ENCODE peak calls at places on chromosomes 7 and 10, in nine cellular contexts. X is brain microvascular endothelial cell; E is spleen; K is tibial artery; I is pancreas; Y is cardiac muscle cell; N is fibroblast of lung; F is CD8-positive, alpha-beta T cell; B is dorsolateral prefrontal cortex. U is an unnamed sample.

GRCh38 chr7:153415632-153416031 is 636.6 kb upstream of the DPP6 start:
- DNase-seq in X (no peak), E (no peak), K (no peak), I (no peak), Y (no peak), N (no peak), F (no peak), B (no peak), U (no peak)

GRCh38 chr10:3777876-3778707 is 6.9 kb downstream of the KLF6 start:
- DNase-seq in X (no peak), E (no peak), K (no peak), I (no peak), Y (peak; percentile 25), N (no peak), F (no peak), B (no peak), U (no peak)

GRCh38 chr10:122419890-122420623 is 34.4 kb upstream of the ARMS2 start:
- DNase-seq in X (peak; percentile 22), E (no peak), K (no peak), I (no peak), Y (peak; percentile 81), N (peak; percentile 80), F (no peak), B (peak; percentile 42), U (no peak)

GRCh38 chr10:74419491-74420466 is 268.8 kb downstream of the ADK start:
- DNase-seq in X (peak; percentile 34), E (no peak), K (no peak), I (no peak), Y (peak; percentile 15), N (peak; percentile 16), F (peak; percentile 1), B (no peak), U (no peak)

GRCh38 chr7:75931676-75932075 is 16.7 kb downstream of the POR start:
- DNase-seq in X (no peak), E (no peak), K (no peak), I (no peak), Y (no peak), N (peak; percentile 13), F (no peak), B (no peak), U (no peak)

GRCh38 chr10:63376560-63377304 is 89.0 kb downstream of the JMJD1C start:
- DNase-seq in X (peak; percentile 43), E (no peak), K (no peak), I (no peak), Y (peak; percentile 80), N (peak; percentile 61), F (no peak), B (no peak), U (no peak)

GRCh38 chr7:154656618-154657017 is 346.3 kb downstream of the PAXIP1 start:
- DNase-seq in X (no peak), E (no peak), K (no peak), I (no peak), Y (no peak), N (no peak), F (no peak), B (no peak), U (no peak)

GRCh38 chr7:29019275-29019820 is 61.2 kb upstream of the TRIL start:
- DNase-seq in X (no peak), E (no peak), K (no peak), I (no peak), Y (peak; percentile 62), N (no peak), F (no peak), B (no peak), U (no peak)

GRCh38 chr10:123847686-123848432 is 43.7 kb downstream of the CPXM2 start:
- DNase-seq in X (no peak), E (no peak), K (no peak), I (no peak), Y (peak; percentile 26), N (no peak), F (no peak), B (no peak), U (no peak)

DNA sequence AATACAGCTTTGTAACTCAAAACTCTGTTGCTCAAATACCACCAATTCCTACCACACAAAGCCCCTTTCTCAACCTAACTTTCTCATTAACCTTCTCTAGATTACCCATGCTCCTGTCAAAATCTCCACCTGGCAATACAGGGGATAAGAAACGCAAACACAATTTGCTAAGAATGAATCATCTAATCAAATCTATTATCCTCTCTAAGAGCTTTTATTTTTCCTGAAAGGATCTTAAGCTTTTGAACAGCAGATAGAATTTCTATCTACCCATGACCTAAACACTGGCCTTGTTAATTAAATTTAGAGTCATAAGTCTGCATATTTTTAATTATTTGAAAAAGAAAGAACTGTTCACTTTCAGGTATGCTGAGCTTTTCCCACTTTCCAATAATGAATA is 98.3 kb downstream of the HBP1 start:
- DNase-seq in X (no peak), E (no peak), K (no peak), I (no peak), Y (no peak), N (no peak), F (no peak), B (no peak), U (no peak)
- TF ChIP-seq CTCF in X (no peak), E (no peak), K (no peak), I (no peak), Y (no peak), N (no peak), F (no peak), B (no peak), U (no peak)

DNA sequence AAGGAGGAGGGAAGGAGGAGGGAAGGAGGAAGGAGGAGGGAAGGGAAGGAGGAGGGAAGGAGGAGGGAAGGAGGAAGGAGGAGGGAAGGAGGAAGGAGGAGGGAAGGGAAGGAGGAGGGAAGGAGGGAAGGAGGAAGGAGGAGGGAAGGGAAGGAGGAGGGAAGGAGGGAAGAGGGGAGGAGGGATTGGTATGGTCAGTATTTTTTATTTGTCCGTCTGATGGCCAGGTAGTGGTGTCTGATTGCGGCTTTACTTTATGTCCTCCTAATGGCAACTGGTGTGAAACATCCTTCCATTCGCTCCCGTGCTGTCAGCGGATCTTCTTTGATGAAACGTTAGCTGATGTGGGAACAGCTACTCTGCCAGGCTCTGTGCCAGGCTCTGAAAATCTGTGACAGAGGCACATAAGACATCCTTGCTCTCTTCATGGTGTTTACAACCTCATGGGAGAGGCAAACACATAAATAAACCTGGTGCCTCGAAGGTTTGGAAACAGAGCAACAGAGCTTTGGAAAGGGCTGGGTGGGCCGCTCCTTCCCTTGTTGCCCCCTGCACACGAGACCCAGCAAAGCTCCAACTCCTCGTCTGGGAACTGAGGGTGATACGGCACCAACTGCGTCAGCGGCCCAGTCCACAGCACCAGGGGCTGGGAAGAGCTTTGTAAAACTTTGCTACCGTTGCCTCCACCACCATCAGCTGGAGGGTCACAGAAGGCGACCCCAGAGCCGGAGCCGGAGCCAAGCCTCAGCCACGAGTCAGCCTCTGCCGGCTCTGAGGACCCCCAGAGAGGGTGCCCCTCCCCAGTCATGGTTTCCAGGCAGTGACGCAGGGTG is 40.3 kb downstream of the PDGFA start:
- DNase-seq in X (no peak), E (peak; percentile 27), K (peak; percentile 3), I (no peak), Y (no peak), N (no peak), F (no peak), B (peak; percentile 32), U (peak; percentile 63)
- H3K4me3 ChIP-seq in X (no peak overlapping the region), E (no peak overlapping the region), K (no peak overlapping the region), I (no peak overlapping the region), Y (no peak overlapping the region), N (no peak overlapping the region), F (no peak overlapping the region), B (no peak overlapping the region), U (no peak overlapping the region)

GRCh38 chr7:100680589-100681271 is 7.2 kb downstream of the GNB2 start:
- DNase-seq in X (no peak), E (peak; percentile 81), K (no peak), I (no peak), Y (no peak), N (no peak), F (no peak), B (no peak), U (peak; percentile 67)

GRCh38 chr7:100678291-100678984 is 4.9 kb downstream of the GNB2 start:
- DNase-seq in X (no peak), E (peak; percentile 81), K (no peak), I (no peak), Y (no peak), N (no peak), F (no peak), B (no peak), U (no peak)

GRCh38 chr7:100677308-100678095 is 4.0 kb downstream of the GNB2 start:
- DNase-seq in X (no peak), E (peak; percentile 84), K (no peak), I (no peak), Y (no peak), N (no peak), F (no peak), B (no peak), U (peak; percentile 80)

GRCh38 chr7:100679927-100680588 is 6.5 kb downstream of the GNB2 start:
- DNase-seq in X (no peak), E (no peak), K (peak; percentile 85), I (no peak), Y (peak; percentile 30), N (no peak), F (no peak), B (no peak), U (no peak)

DNA sequence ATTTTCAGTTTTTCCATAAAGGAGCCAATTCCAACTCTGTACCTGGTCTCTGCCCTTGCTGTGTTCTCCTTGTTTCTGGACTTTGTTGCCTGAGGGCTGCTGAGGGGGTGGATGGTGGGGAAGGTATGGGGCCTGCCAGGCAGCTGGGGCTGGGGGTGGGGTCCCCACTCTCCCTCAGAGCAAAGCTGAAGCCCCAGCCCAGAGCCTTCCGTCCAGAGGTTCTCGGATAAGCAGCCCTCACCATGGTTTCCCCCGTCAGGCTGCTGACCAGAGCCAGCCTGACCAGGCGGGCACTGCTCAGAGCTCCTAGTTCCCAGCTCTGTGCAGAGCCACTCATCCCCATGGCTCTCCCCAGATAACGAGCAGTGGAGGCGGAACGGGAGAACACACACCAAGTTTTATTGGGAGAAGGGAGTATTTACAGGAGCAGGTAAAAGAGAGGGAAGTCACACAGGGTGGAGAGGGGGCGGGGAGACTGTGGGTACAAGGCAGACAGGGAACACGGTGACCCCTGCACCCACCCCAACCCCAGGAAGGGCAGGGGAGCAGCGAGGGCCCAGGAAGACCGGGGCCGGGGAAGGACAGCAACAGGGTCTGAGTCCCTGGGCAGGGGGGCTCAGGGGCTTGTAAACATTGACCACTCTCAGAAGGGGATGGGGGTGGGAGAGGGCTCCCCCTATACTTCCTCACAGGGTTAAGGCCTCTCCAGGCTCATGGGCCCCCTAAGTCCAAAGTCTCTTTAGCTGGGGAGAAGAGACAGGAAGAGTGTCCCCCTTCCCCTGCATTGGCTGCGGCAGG is 5.8 kb downstream of the GNB2 start:
- DNase-seq in X (no peak), E (peak; percentile 77), K (no peak), I (no peak), Y (no peak), N (no peak), F (no peak), B (no peak), U (peak; percentile 25)
- H3K27ac ChIP-seq in X (no peak overlapping the region), E (peak overlapping the region; percentile 100), K (peak overlapping the region; percentile 50), I (no peak overlapping the region), Y (peak overlapping the region; percentile 68), N (no peak overlapping the region), F (no peak overlapping the region), B (peak overlapping the region; percentile 55), U (peak overlapping the region; percentile 35)

DNA sequence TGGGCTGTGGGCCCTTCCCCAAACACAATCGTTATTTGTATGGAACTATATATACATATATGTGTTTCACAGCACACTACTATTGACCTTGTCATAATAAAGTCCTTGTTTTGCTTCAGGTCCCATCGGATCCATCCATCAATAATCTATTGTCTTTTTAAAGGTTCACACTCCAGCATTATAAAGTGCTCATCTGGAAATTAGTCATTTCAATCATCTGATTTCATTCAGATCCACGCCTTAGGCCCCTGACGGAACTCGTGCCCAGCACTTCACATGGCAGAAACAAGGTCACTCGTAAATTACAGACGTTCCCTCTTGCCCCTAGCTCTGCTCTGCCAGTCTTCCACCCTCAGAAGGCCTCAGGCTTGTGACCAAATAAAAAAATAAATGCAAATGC is 133.1 kb upstream of the PPP2R2D start:
- DNase-seq in X (no peak), E (no peak), K (no peak), I (no peak), Y (no peak), N (no peak), F (no peak), B (no peak), U (no peak)
- TF ChIP-seq CTCF in X (no peak), E (no peak), K (no peak), I (no peak), Y (no peak), N (no peak), F (no peak), B (no peak), U (no peak)